ENCODE peak calls at places on chromosomes 16 and 17, in seven cellular contexts. K is GM04504, A is mucosa of descending colon, O is EH, G is naive B cell, N is NCI-H2029, E is AG04450. X is an unnamed sample.

GRCh38 chr16:31177136-31177535 is 2.8 kb upstream of the FUS start:
- DNase-seq in A (peak; percentile 14), O (no peak), K (no peak), G (no peak), N (peak; percentile 88), E (no peak), X (peak; percentile 33)

GRCh38 chr17:75691371-75692290 is 24.5 kb downstream of the SAP30BP start:
- DNase-seq in N (no peak), G (no peak), A (no peak), K (no peak), O (peak; percentile 53), E (no peak), X (no peak)

GRCh38 chr16:84897911-84898377 is 78.2 kb downstream of the CRISPLD2 start:
- DNase-seq in G (no peak), A (no peak), O (no peak), K (no peak), N (no peak), E (no peak), X (no peak)

GRCh38 chr16:3966681-3967080 is 86.2 kb upstream of the CREBBP start:
- DNase-seq in A (no peak), E (no peak), O (no peak), G (no peak), K (no peak), N (no peak), X (no peak)

GRCh38 chr16:86387461-86388440 is 122.6 kb upstream of the FOXF1 start:
- DNase-seq in A (no peak), O (peak; percentile 99), K (peak; percentile 88), G (no peak), N (no peak), E (peak; percentile 94), X (no peak)

GRCh38 chr16:25108054-25108453 is 3.5 kb upstream of the LCMT1 start:
- DNase-seq in A (no peak), G (peak; percentile 54), O (no peak), E (no peak), K (no peak), N (no peak), X (peak; percentile 43)

GRCh38 chr17:40978752-40979151 is 5.4 kb downstream of the KRT40 start:
- DNase-seq in A (no peak), E (no peak), N (no peak), O (no peak), K (no peak), G (no peak), X (no peak)

GRCh38 chr16:57722651-57723050 is 12.9 kb upstream of the KATNB1 start:
- DNase-seq in G (no peak), A (no peak), O (no peak), E (no peak), N (no peak), K (no peak), X (no peak)

GRCh38 chr17:74126179-74126900 is 77.1 kb upstream of the RPL38 start:
- DNase-seq in O (no peak), A (peak; percentile 18), K (no peak), E (no peak), N (peak; percentile 68), G (no peak), X (no peak)

GRCh38 chr16:11615756-11616447 is 29.2 kb upstream of the LITAF start:
- DNase-seq in N (no peak), A (no peak), K (no peak), G (no peak), E (no peak), O (no peak), X (no peak)

GRCh38 chr17:3796822-3797170 is 4.2 kb downstream of the ITGAE start:
- DNase-seq in O (no peak), E (no peak), G (no peak), K (no peak), N (no peak), A (no peak), X (no peak)

GRCh38 chr17:27425991-27426390 is 30.3 kb upstream of the KSR1 start:
- DNase-seq in E (no peak), G (no peak), O (no peak), K (no peak), A (no peak), N (no peak), X (no peak)

GRCh38 chr17:31663576-31663975 is 195.5 kb downstream of the COPRS start:
- DNase-seq in O (no peak), A (no peak), G (no peak), N (no peak), K (no peak), E (no peak), X (no peak)

GRCh38 chr16:68230176-68230571 is 5.8 kb downstream of the ESRP2 start:
- DNase-seq in O (no peak), E (no peak), A (no peak), G (no peak), K (no peak), N (no peak), X (no peak)

GRCh38 chr16:85316321-85316919 is 204.1 kb upstream of the CIBAR2 start:
- DNase-seq in A (peak; percentile 75), E (no peak), G (peak; percentile 36), N (peak; percentile 30), O (peak; percentile 63), K (no peak), X (peak; percentile 22)

GRCh38 chr17:77613181-77613580 is 345.3 kb upstream of the TNRC6C start:
- DNase-seq in K (no peak), O (no peak), N (no peak), E (no peak), A (no peak), G (no peak), X (no peak)

GRCh38 chr16:27364493-27365141 is 37.4 kb upstream of the IL21R start:
- DNase-seq in A (peak; percentile 49), K (no peak), E (no peak), O (no peak), N (peak; percentile 23), G (no peak), X (no peak)

GRCh38 chr17:83153681-83154310 is 74.4 kb downstream of the METRNL start:
- DNase-seq in E (no peak), K (no peak), G (no peak), N (no peak), O (no peak), A (no peak), X (no peak)

GRCh38 chr17:4559851-4560820 is at the start of gene GGT6:
- DNase-seq in O (no peak), A (peak; percentile 93), G (no peak), N (no peak), K (no peak), E (no peak), X (no peak)

GRCh38 chr16:82368041-82368440 is 198.0 kb upstream of the MPHOSPH6 start:
- DNase-seq in O (peak; percentile 46), E (no peak), G (no peak), N (no peak), A (peak; percentile 59), K (peak; percentile 4), X (no peak)

GRCh38 chr16:13307255-13307654 is 405.9 kb downstream of the SHISA9 start:
- DNase-seq in A (no peak), E (no peak), K (peak; percentile 85), G (no peak), O (peak; percentile 64), N (no peak), X (no peak)

GRCh38 chr17:37710344-37710886 is 34.4 kb downstream of the HNF1B start:
- DNase-seq in G (no peak), E (no peak), O (peak; percentile 65), K (no peak), A (peak; percentile 97), N (peak; percentile 96), X (no peak)

X was measured in stimulated activated naive CD4-positive, alpha-beta T cell.